ENCODE peak calls at places on chromosome 1, in seven cellular contexts. G is SK-N-SH, O is HepG2, V is K562, T is GM12891, M is H1, Y is GM12878. J is an unnamed sample.

GRCh38 chr1:119779869-119780356 is 11.2 kb upstream of the HMGCS2 start:
- DNase-seq in M (no peak), G (peak; percentile 52), O (no peak), V (no peak), Y (no peak), T (no peak), J (no peak)

GRCh38 chr1:40620586-40620985 is 44.9 kb downstream of the RIMS3 start:
- DNase-seq in V (no peak), Y (no peak), M (no peak), O (no peak), G (no peak), T (no peak), J (no peak)

GRCh38 chr1:41221995-41222991 is 19.8 kb downstream of the SCMH1 start:
- DNase-seq in G (no peak), Y (no peak), V (no peak), M (no peak), O (no peak), T (no peak), J (no peak)

GRCh38 chr1:203627819-203628184 is 1.2 kb downstream of the ATP2B4 start:
- DNase-seq in O (no peak), T (no peak), M (no peak), G (no peak), V (no peak), Y (no peak), J (no peak)

GRCh38 chr1:211704567-211704942 is 29.1 kb upstream of the NEK2 start:
- DNase-seq in T (no peak), O (no peak), M (no peak), V (no peak), Y (no peak), G (no peak), J (no peak)

GRCh38 chr1:61139324-61140055 is 57.1 kb downstream of the NFIA start:
- DNase-seq in Y (no peak), V (no peak), M (no peak), G (no peak), T (no peak), O (peak; percentile 29), J (no peak)

GRCh38 chr1:19734472-19734999 is 65.2 kb downstream of the TMCO4 start:
- DNase-seq in G (no peak), M (no peak), T (no peak), O (no peak), Y (no peak), V (no peak), J (no peak)

GRCh38 chr1:71081697-71082080 is 854 bp upstream of the ZRANB2 start:
- DNase-seq in Y (no peak), O (no peak), T (no peak), V (peak; percentile 24), M (no peak), G (peak; percentile 3), J (no peak)

GRCh38 chr1:215845224-215845902 is 278.3 kb downstream of the KCTD3 start:
- DNase-seq in M (no peak), T (no peak), G (no peak), Y (no peak), V (no peak), O (no peak), J (no peak)

GRCh38 chr1:46520063-46520911 is 30.7 kb downstream of the DMBX1 start:
- DNase-seq in M (no peak), V (peak; percentile 66), T (no peak), G (no peak), O (peak; percentile 30), Y (no peak), J (no peak)

GRCh38 chr1:153534226-153534932 is 1.4 kb downstream of the S100A6 start:
- DNase-seq in V (no peak), M (no peak), Y (no peak), T (no peak), O (no peak), G (no peak), J (no peak)

GRCh38 chr1:153536618-153537375 is 1.0 kb upstream of the S100A6 start:
- DNase-seq in G (no peak), O (no peak), Y (no peak), V (no peak), T (no peak), M (no peak), J (no peak)

GRCh38 chr1:153533689-153534201 is 2.0 kb downstream of the S100A6 start:
- DNase-seq in V (peak; percentile 58), O (peak; percentile 39), M (no peak), G (no peak), Y (no peak), T (no peak), J (no peak)

GRCh38 chr1:153535664-153536585 is at the start of gene S100A6:
- DNase-seq in O (peak; percentile 41), Y (no peak), T (no peak), M (no peak), V (no peak), G (peak; percentile 85), J (no peak)

DNA sequence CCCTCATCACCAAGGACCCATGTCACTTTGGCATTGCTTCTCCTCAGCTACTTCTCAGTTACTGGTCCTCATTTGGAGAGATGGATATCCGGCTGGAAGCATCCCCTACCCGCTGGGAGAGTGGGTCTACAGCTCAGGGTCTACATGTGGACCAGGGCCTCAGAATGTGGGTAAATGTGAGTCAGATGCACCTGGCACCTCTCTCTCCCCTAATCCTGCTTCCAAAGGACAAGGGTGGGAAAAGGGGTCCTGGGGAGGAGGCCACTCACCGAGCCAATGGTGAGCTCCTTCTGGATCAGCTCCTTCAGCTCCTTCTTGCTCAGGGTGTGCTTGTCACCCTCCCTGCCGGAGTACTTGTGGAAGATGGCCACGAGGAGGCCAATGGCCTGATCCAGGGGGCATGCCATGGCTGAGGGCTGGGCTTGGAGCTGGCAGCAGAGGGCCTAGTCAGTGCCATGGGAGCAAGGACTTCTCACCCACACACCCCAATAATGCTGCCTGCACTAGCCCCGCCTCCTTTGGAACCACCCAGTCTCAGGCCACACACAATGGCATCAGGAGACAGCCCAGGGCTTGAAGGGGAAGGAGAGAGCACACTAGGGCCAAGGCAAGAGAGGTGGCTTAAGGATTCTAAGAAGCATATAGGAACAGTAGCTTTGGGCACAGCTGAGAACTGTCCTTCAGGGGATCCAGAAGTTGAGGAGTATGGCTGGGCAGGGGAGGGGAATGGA is 693 bp downstream of the S100A6 start:
- DNase-seq in T (no peak), V (no peak), M (no peak), O (no peak), Y (no peak), G (no peak), J (no peak)
- TF ChIP-seq TAF1 in T (no peak), V (no peak), M (no peak), O (no peak), Y (no peak), G (no peak), J (no peak)

GRCh38 chr1:84250668-84251067 is 50.8 kb upstream of the SAMD13 start:
- DNase-seq in T (no peak), Y (no peak), G (no peak), O (no peak), M (no peak), V (no peak), J (no peak)

GRCh38 chr1:84253041-84253440 is 48.5 kb upstream of the SAMD13 start:
- DNase-seq in V (no peak), M (no peak), G (no peak), Y (no peak), O (no peak), T (no peak), J (no peak)

GRCh38 chr1:84246228-84246627 is 55.3 kb upstream of the SAMD13 start:
- DNase-seq in T (no peak), Y (no peak), V (no peak), G (no peak), M (no peak), O (no peak), J (no peak)

GRCh38 chr1:84245566-84245965 is 55.9 kb upstream of the SAMD13 start:
- DNase-seq in O (no peak), Y (no peak), T (no peak), V (no peak), G (no peak), M (no peak), J (no peak)

GRCh38 chr1:84247425-84248220 is 53.9 kb upstream of the SAMD13 start:
- DNase-seq in O (no peak), T (no peak), V (peak; percentile 9), G (no peak), Y (no peak), M (no peak), J (no peak)
- TF ChIP-seq POLR2AphosphoS5 in O (no peak), T (no peak), V (no peak), G (no peak), Y (no peak), M (no peak), J (no peak)

GRCh38 chr1:48362901-48363300 is 109.1 kb downstream of the SPATA6 start:
- DNase-seq in M (no peak), T (no peak), V (no peak), G (no peak), O (no peak), Y (no peak), J (no peak)

DNA sequence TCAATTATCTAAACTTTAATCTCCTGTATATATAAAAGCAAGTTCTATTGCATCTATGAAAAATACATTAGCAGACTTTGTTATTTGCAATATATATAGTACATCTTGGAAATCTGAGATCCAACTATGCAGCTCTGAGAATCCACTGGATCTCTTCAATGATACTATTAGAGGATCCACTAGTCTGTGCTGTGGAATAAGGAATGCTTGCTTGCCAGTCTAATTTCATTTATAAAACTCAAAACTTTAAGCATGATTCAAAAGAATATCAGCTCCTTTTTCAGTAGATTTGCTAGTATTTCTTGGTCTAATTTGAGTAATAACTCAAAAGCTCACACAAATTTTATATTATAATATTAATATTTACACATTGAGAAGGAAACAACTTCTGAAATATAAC is 115.1 kb downstream of the SPATA6 start:
- DNase-seq in Y (no peak), O (no peak), G (no peak), V (no peak), T (no peak), M (no peak), J (no peak)
- TF ChIP-seq TAF1 in Y (no peak), O (no peak), G (no peak), V (no peak), T (no peak), M (no peak), J (no peak)

GRCh38 chr1:160631983-160632625 is 14.7 kb downstream of the SLAMF1 start:
- DNase-seq in G (no peak), Y (no peak), O (no peak), T (no peak), M (no peak), V (no peak), J (no peak)

GRCh38 chr1:160630523-160631087 is 16.2 kb downstream of the SLAMF1 start:
- DNase-seq in G (no peak), V (no peak), T (no peak), Y (no peak), M (no peak), O (no peak), J (no peak)

GRCh38 chr1:160634543-160635491 is 12.0 kb downstream of the SLAMF1 start:
- DNase-seq in V (no peak), O (no peak), G (no peak), Y (no peak), M (no peak), T (no peak), J (no peak)

GRCh38 chr1:160636076-160636475 is 10.8 kb downstream of the SLAMF1 start:
- DNase-seq in Y (no peak), V (no peak), O (no peak), T (no peak), M (no peak), G (no peak), J (no peak)

GRCh38 chr1:160633330-160633903 is 13.4 kb downstream of the SLAMF1 start:
- DNase-seq in M (no peak), O (no peak), V (no peak), T (no peak), Y (no peak), G (no peak), J (no peak)
- TF ChIP-seq POLR2AphosphoS5 in M (no peak), O (no peak), V (no peak), T (peak; percentile 61), Y (peak; percentile 88), G (no peak), J (peak; percentile 79)

J was measured in GM12892.